ENCODE peak calls at places on chromosomes 2 and 18, in ten cellular contexts. B is osteocyte; U is activated effector memory CD4-positive, alpha-beta T cell treated with anti-CD3 and anti-CD28 coated beads, Interleukin-2, amount 50 U/mL, for 16 hours; E is NCI-H1417; D is CD4-positive, alpha-beta T cell; I is lower lobe of right lung; P is EH; J is Caco-2; W is HEK293T; M is PC-9. K is an unnamed sample.

GRCh38 chr2:43307973-43308372 is 81.6 kb upstream of the ZFP36L2 start:
- DNase-seq in B (no peak), U (no peak), E (no peak), D (no peak), I (no peak), P (no peak), J (no peak), W (no peak), M (no peak), K (no peak)

GRCh38 chr18:27843783-27844415 is 333.0 kb downstream of the CDH2 start:
- DNase-seq in B (no peak), U (no peak), E (no peak), D (no peak), I (no peak), P (peak), J (no peak), W (no peak), M (peak), K (no peak)

GRCh38 chr2:153872311-153873061 is 764 bp downstream of the GALNT13 start:
- DNase-seq in B (no peak), U (no peak), E (peak), D (no peak), I (peak), P (no peak), J (no peak), W (peak), M (no peak), K (peak)

GRCh38 chr2:239596298-239596697 is 195.5 kb upstream of the HDAC4 start:
- DNase-seq in B (peak), U (peak), E (no peak), D (no peak), I (no peak), P (no peak), J (no peak), W (no peak), M (no peak), K (peak)

GRCh38 chr2:86622878-86623548 is 652 bp downstream of the RNF103 start:
- DNase-seq in B (no peak), U (peak), E (peak), D (peak), I (peak), P (no peak), J (peak), W (peak), M (no peak), K (peak)

GRCh38 chr2:102064679-102065674 is 73.2 kb downstream of the IL1R2 start:
- DNase-seq in B (peak), U (no peak), E (no peak), D (no peak), I (no peak), P (peak), J (no peak), W (no peak), M (no peak), K (no peak)

GRCh38 chr2:169361706-169362345 is 508 bp downstream of the LRP2 start:
- DNase-seq in B (no peak), U (no peak), E (peak), D (no peak), I (peak), P (no peak), J (peak), W (peak), M (no peak), K (peak)

GRCh38 chr18:48949606-48950535 is 894 bp downstream of the SMAD7 start:
- DNase-seq in B (no peak), U (peak), E (peak), D (no peak), I (peak), P (peak), J (peak), W (no peak), M (peak), K (peak)

GRCh38 chr2:19749507-19749836 is 152.3 kb downstream of the TTC32 start:
- DNase-seq in B (no peak), U (no peak), E (no peak), D (no peak), I (no peak), P (no peak), J (no peak), W (no peak), M (no peak), K (no peak)

GRCh38 chr2:136225950-136226835 is 108.2 kb upstream of the CXCR4 start:
- DNase-seq in B (no peak), U (no peak), E (no peak), D (peak), I (no peak), P (no peak), J (no peak), W (no peak), M (no peak), K (no peak)

GRCh38 chr2:156541706-156542105 is 105.5 kb downstream of the GPD2 start:
- DNase-seq in B (no peak), U (no peak), E (no peak), D (no peak), I (no peak), P (peak), J (no peak), W (no peak), M (no peak), K (no peak)